ENCODE peak calls at places on chromosomes 13 and 19, in ten cellular contexts. One of them, this sample, is unnamed.

GRCh38 chr13:109764474-109765292 is 21.7 kb downstream of the IRS2 start:
- DNase-seq in NCI-H146: no peak
- DNase-seq in activated T-cell treated with anti-CD3 and anti-CD28 coated beads for 1 hour: no peak
- DNase-seq in activated CD4-positive, alpha-beta memory T cell treated with anti-CD3 and anti-CD28 coated beads, Interleukin-2, amount 10 ng/mL, durations not matched to agents 7 days and 5 days: peak
- DNase-seq in lung: no peak
- DNase-seq in iPS DF 6.9: no peak
- DNase-seq in uterus: no peak
- DNase-seq in activated T-helper 2 cell treated with anti-CD3 and anti-CD28 coated beads, Interferon-gamma antibody, Interleukin-2, Interleukin-4, amounts not matched to agents 10 μg/mL and 5 μg/mL and 100 μg/mL, durations not matched to agents 14 hours and 24 hours and 36 hours: no peak
- DNase-seq in nucleus accumbens: no peak
- DNase-seq in fibroblast of lung: no peak
- DNase-seq in this sample: no peak

GRCh38 chr13:113846639-113847318 is 17.1 kb downstream of the GAS6 start:
- DNase-seq in NCI-H146: no peak
- DNase-seq in activated T-cell treated with anti-CD3 and anti-CD28 coated beads for 1 hour: no peak
- DNase-seq in activated CD4-positive, alpha-beta memory T cell treated with anti-CD3 and anti-CD28 coated beads, Interleukin-2, amount 10 ng/mL, durations not matched to agents 7 days and 5 days: peak
- DNase-seq in lung: no peak
- DNase-seq in iPS DF 6.9: no peak
- DNase-seq in uterus: peak
- DNase-seq in activated T-helper 2 cell treated with anti-CD3 and anti-CD28 coated beads, Interferon-gamma antibody, Interleukin-2, Interleukin-4, amounts not matched to agents 10 μg/mL and 5 μg/mL and 100 μg/mL, durations not matched to agents 14 hours and 24 hours and 36 hours: no peak
- DNase-seq in nucleus accumbens: no peak
- DNase-seq in fibroblast of lung: no peak
- DNase-seq in this sample: no peak

GRCh38 chr13:107977175-107977574 is 238.2 kb downstream of the LIG4 start:
- DNase-seq in NCI-H146: no peak
- DNase-seq in activated T-cell treated with anti-CD3 and anti-CD28 coated beads for 1 hour: no peak
- DNase-seq in activated CD4-positive, alpha-beta memory T cell treated with anti-CD3 and anti-CD28 coated beads, Interleukin-2, amount 10 ng/mL, durations not matched to agents 7 days and 5 days: no peak
- DNase-seq in lung: no peak
- DNase-seq in iPS DF 6.9: no peak
- DNase-seq in uterus: no peak
- DNase-seq in activated T-helper 2 cell treated with anti-CD3 and anti-CD28 coated beads, Interferon-gamma antibody, Interleukin-2, Interleukin-4, amounts not matched to agents 10 μg/mL and 5 μg/mL and 100 μg/mL, durations not matched to agents 14 hours and 24 hours and 36 hours: no peak
- DNase-seq in nucleus accumbens: no peak
- DNase-seq in fibroblast of lung: no peak
- DNase-seq in this sample: no peak

GRCh38 chr13:87570669-87571068 is 100.5 kb upstream of the SLITRK5 start:
- DNase-seq in NCI-H146: no peak
- DNase-seq in activated T-cell treated with anti-CD3 and anti-CD28 coated beads for 1 hour: no peak
- DNase-seq in activated CD4-positive, alpha-beta memory T cell treated with anti-CD3 and anti-CD28 coated beads, Interleukin-2, amount 10 ng/mL, durations not matched to agents 7 days and 5 days: no peak
- DNase-seq in lung: no peak
- DNase-seq in iPS DF 6.9: no peak
- DNase-seq in uterus: no peak
- DNase-seq in activated T-helper 2 cell treated with anti-CD3 and anti-CD28 coated beads, Interferon-gamma antibody, Interleukin-2, Interleukin-4, amounts not matched to agents 10 μg/mL and 5 μg/mL and 100 μg/mL, durations not matched to agents 14 hours and 24 hours and 36 hours: no peak
- DNase-seq in nucleus accumbens: no peak
- DNase-seq in fibroblast of lung: no peak
- DNase-seq in this sample: no peak

GRCh38 chr19:48635966-48636858 is 967 bp downstream of the DBP start:
- DNase-seq in NCI-H146: peak
- DNase-seq in activated T-cell treated with anti-CD3 and anti-CD28 coated beads for 1 hour: no peak
- DNase-seq in activated CD4-positive, alpha-beta memory T cell treated with anti-CD3 and anti-CD28 coated beads, Interleukin-2, amount 10 ng/mL, durations not matched to agents 7 days and 5 days: peak
- DNase-seq in lung: no peak
- DNase-seq in iPS DF 6.9: no peak
- DNase-seq in uterus: peak
- DNase-seq in activated T-helper 2 cell treated with anti-CD3 and anti-CD28 coated beads, Interferon-gamma antibody, Interleukin-2, Interleukin-4, amounts not matched to agents 10 μg/mL and 5 μg/mL and 100 μg/mL, durations not matched to agents 14 hours and 24 hours and 36 hours: no peak
- DNase-seq in nucleus accumbens: no peak
- DNase-seq in fibroblast of lung: no peak
- DNase-seq in this sample: no peak

GRCh38 chr13:24671367-24672117 is 8.7 kb upstream of the ATP12A start:
- DNase-seq in NCI-H146: peak
- DNase-seq in activated T-cell treated with anti-CD3 and anti-CD28 coated beads for 1 hour: no peak
- DNase-seq in activated CD4-positive, alpha-beta memory T cell treated with anti-CD3 and anti-CD28 coated beads, Interleukin-2, amount 10 ng/mL, durations not matched to agents 7 days and 5 days: no peak
- DNase-seq in lung: peak
- DNase-seq in iPS DF 6.9: peak
- DNase-seq in uterus: peak
- DNase-seq in activated T-helper 2 cell treated with anti-CD3 and anti-CD28 coated beads, Interferon-gamma antibody, Interleukin-2, Interleukin-4, amounts not matched to agents 10 μg/mL and 5 μg/mL and 100 μg/mL, durations not matched to agents 14 hours and 24 hours and 36 hours: no peak
- DNase-seq in nucleus accumbens: no peak
- DNase-seq in fibroblast of lung: peak
- DNase-seq in this sample: no peak

GRCh38 chr13:27264181-27264580 is 6.4 kb upstream of the RASL11A start:
- DNase-seq in NCI-H146: peak
- DNase-seq in activated T-cell treated with anti-CD3 and anti-CD28 coated beads for 1 hour: no peak
- DNase-seq in activated CD4-positive, alpha-beta memory T cell treated with anti-CD3 and anti-CD28 coated beads, Interleukin-2, amount 10 ng/mL, durations not matched to agents 7 days and 5 days: no peak
- DNase-seq in lung: no peak
- DNase-seq in iPS DF 6.9: no peak
- DNase-seq in uterus: no peak
- DNase-seq in activated T-helper 2 cell treated with anti-CD3 and anti-CD28 coated beads, Interferon-gamma antibody, Interleukin-2, Interleukin-4, amounts not matched to agents 10 μg/mL and 5 μg/mL and 100 μg/mL, durations not matched to agents 14 hours and 24 hours and 36 hours: no peak
- DNase-seq in nucleus accumbens: no peak
- DNase-seq in fibroblast of lung: peak
- DNase-seq in this sample: no peak

GRCh38 chr19:5593245-5593962 is 25.7 kb upstream of the TINCR start:
- DNase-seq in NCI-H146: no peak
- DNase-seq in activated T-cell treated with anti-CD3 and anti-CD28 coated beads for 1 hour: no peak
- DNase-seq in activated CD4-positive, alpha-beta memory T cell treated with anti-CD3 and anti-CD28 coated beads, Interleukin-2, amount 10 ng/mL, durations not matched to agents 7 days and 5 days: no peak
- DNase-seq in lung: no peak
- DNase-seq in iPS DF 6.9: no peak
- DNase-seq in uterus: no peak
- DNase-seq in activated T-helper 2 cell treated with anti-CD3 and anti-CD28 coated beads, Interferon-gamma antibody, Interleukin-2, Interleukin-4, amounts not matched to agents 10 μg/mL and 5 μg/mL and 100 μg/mL, durations not matched to agents 14 hours and 24 hours and 36 hours: no peak
- DNase-seq in nucleus accumbens: no peak
- DNase-seq in fibroblast of lung: no peak
- DNase-seq in this sample: no peak

GRCh38 chr19:48413879-48414623 is 20.6 kb downstream of the GRIN2D start:
- DNase-seq in NCI-H146: no peak
- DNase-seq in activated T-cell treated with anti-CD3 and anti-CD28 coated beads for 1 hour: no peak
- DNase-seq in activated CD4-positive, alpha-beta memory T cell treated with anti-CD3 and anti-CD28 coated beads, Interleukin-2, amount 10 ng/mL, durations not matched to agents 7 days and 5 days: no peak
- DNase-seq in lung: no peak
- DNase-seq in iPS DF 6.9: no peak
- DNase-seq in uterus: no peak
- DNase-seq in activated T-helper 2 cell treated with anti-CD3 and anti-CD28 coated beads, Interferon-gamma antibody, Interleukin-2, Interleukin-4, amounts not matched to agents 10 μg/mL and 5 μg/mL and 100 μg/mL, durations not matched to agents 14 hours and 24 hours and 36 hours: no peak
- DNase-seq in nucleus accumbens: no peak
- DNase-seq in fibroblast of lung: no peak
- DNase-seq in this sample: no peak

GRCh38 chr19:20928371-20928770 is 5.3 kb downstream of the ZNF85 start:
- DNase-seq in NCI-H146: no peak
- DNase-seq in activated T-cell treated with anti-CD3 and anti-CD28 coated beads for 1 hour: no peak
- DNase-seq in activated CD4-positive, alpha-beta memory T cell treated with anti-CD3 and anti-CD28 coated beads, Interleukin-2, amount 10 ng/mL, durations not matched to agents 7 days and 5 days: no peak
- DNase-seq in lung: no peak
- DNase-seq in iPS DF 6.9: no peak
- DNase-seq in uterus: no peak
- DNase-seq in activated T-helper 2 cell treated with anti-CD3 and anti-CD28 coated beads, Interferon-gamma antibody, Interleukin-2, Interleukin-4, amounts not matched to agents 10 μg/mL and 5 μg/mL and 100 μg/mL, durations not matched to agents 14 hours and 24 hours and 36 hours: no peak
- DNase-seq in nucleus accumbens: no peak
- DNase-seq in fibroblast of lung: peak
- DNase-seq in this sample: peak

GRCh38 chr13:106623799-106624198 is 55.9 kb upstream of the ARGLU1 start:
- DNase-seq in NCI-H146: no peak
- DNase-seq in activated T-cell treated with anti-CD3 and anti-CD28 coated beads for 1 hour: no peak
- DNase-seq in activated CD4-positive, alpha-beta memory T cell treated with anti-CD3 and anti-CD28 coated beads, Interleukin-2, amount 10 ng/mL, durations not matched to agents 7 days and 5 days: no peak
- DNase-seq in lung: no peak
- DNase-seq in iPS DF 6.9: no peak
- DNase-seq in uterus: no peak
- DNase-seq in activated T-helper 2 cell treated with anti-CD3 and anti-CD28 coated beads, Interferon-gamma antibody, Interleukin-2, Interleukin-4, amounts not matched to agents 10 μg/mL and 5 μg/mL and 100 μg/mL, durations not matched to agents 14 hours and 24 hours and 36 hours: no peak
- DNase-seq in nucleus accumbens: no peak
- DNase-seq in fibroblast of lung: no peak
- DNase-seq in this sample: no peak

GRCh38 chr19:23565256-23565655 is 121.8 kb downstream of the ZNF675 start:
- DNase-seq in NCI-H146: no peak
- DNase-seq in activated T-cell treated with anti-CD3 and anti-CD28 coated beads for 1 hour: no peak
- DNase-seq in activated CD4-positive, alpha-beta memory T cell treated with anti-CD3 and anti-CD28 coated beads, Interleukin-2, amount 10 ng/mL, durations not matched to agents 7 days and 5 days: no peak
- DNase-seq in lung: no peak
- DNase-seq in iPS DF 6.9: no peak
- DNase-seq in uterus: no peak
- DNase-seq in activated T-helper 2 cell treated with anti-CD3 and anti-CD28 coated beads, Interferon-gamma antibody, Interleukin-2, Interleukin-4, amounts not matched to agents 10 μg/mL and 5 μg/mL and 100 μg/mL, durations not matched to agents 14 hours and 24 hours and 36 hours: no peak
- DNase-seq in nucleus accumbens: no peak
- DNase-seq in fibroblast of lung: no peak
- DNase-seq in this sample: no peak

GRCh38 chr13:25943666-25944065 is 108.2 kb downstream of the SHISA2 start:
- DNase-seq in NCI-H146: no peak
- DNase-seq in activated T-cell treated with anti-CD3 and anti-CD28 coated beads for 1 hour: no peak
- DNase-seq in activated CD4-positive, alpha-beta memory T cell treated with anti-CD3 and anti-CD28 coated beads, Interleukin-2, amount 10 ng/mL, durations not matched to agents 7 days and 5 days: no peak
- DNase-seq in lung: no peak
- DNase-seq in iPS DF 6.9: no peak
- DNase-seq in uterus: no peak
- DNase-seq in activated T-helper 2 cell treated with anti-CD3 and anti-CD28 coated beads, Interferon-gamma antibody, Interleukin-2, Interleukin-4, amounts not matched to agents 10 μg/mL and 5 μg/mL and 100 μg/mL, durations not matched to agents 14 hours and 24 hours and 36 hours: no peak
- DNase-seq in nucleus accumbens: no peak
- DNase-seq in fibroblast of lung: peak
- DNase-seq in this sample: peak

GRCh38 chr13:112435973-112436372 is 59.8 kb downstream of the SPACA7 start:
- DNase-seq in NCI-H146: no peak
- DNase-seq in activated T-cell treated with anti-CD3 and anti-CD28 coated beads for 1 hour: no peak
- DNase-seq in activated CD4-positive, alpha-beta memory T cell treated with anti-CD3 and anti-CD28 coated beads, Interleukin-2, amount 10 ng/mL, durations not matched to agents 7 days and 5 days: no peak
- DNase-seq in lung: no peak
- DNase-seq in iPS DF 6.9: no peak
- DNase-seq in uterus: no peak
- DNase-seq in activated T-helper 2 cell treated with anti-CD3 and anti-CD28 coated beads, Interferon-gamma antibody, Interleukin-2, Interleukin-4, amounts not matched to agents 10 μg/mL and 5 μg/mL and 100 μg/mL, durations not matched to agents 14 hours and 24 hours and 36 hours: no peak
- DNase-seq in nucleus accumbens: no peak
- DNase-seq in fibroblast of lung: no peak
- DNase-seq in this sample: peak

GRCh38 chr19:18975864-18976263 is 34.8 kb upstream of the HOMER3 start:
- DNase-seq in NCI-H146: no peak
- DNase-seq in activated T-cell treated with anti-CD3 and anti-CD28 coated beads for 1 hour: no peak
- DNase-seq in activated CD4-positive, alpha-beta memory T cell treated with anti-CD3 and anti-CD28 coated beads, Interleukin-2, amount 10 ng/mL, durations not matched to agents 7 days and 5 days: no peak
- DNase-seq in lung: no peak
- DNase-seq in iPS DF 6.9: no peak
- DNase-seq in uterus: no peak
- DNase-seq in activated T-helper 2 cell treated with anti-CD3 and anti-CD28 coated beads, Interferon-gamma antibody, Interleukin-2, Interleukin-4, amounts not matched to agents 10 μg/mL and 5 μg/mL and 100 μg/mL, durations not matched to agents 14 hours and 24 hours and 36 hours: no peak
- DNase-seq in nucleus accumbens: no peak
- DNase-seq in fibroblast of lung: no peak
- DNase-seq in this sample: no peak

GRCh38 chr13:48656621-48657020 is 2.9 kb downstream of the CYSLTR2 start:
- DNase-seq in NCI-H146: no peak
- DNase-seq in activated T-cell treated with anti-CD3 and anti-CD28 coated beads for 1 hour: no peak
- DNase-seq in activated CD4-positive, alpha-beta memory T cell treated with anti-CD3 and anti-CD28 coated beads, Interleukin-2, amount 10 ng/mL, durations not matched to agents 7 days and 5 days: no peak
- DNase-seq in lung: no peak
- DNase-seq in iPS DF 6.9: no peak
- DNase-seq in uterus: no peak
- DNase-seq in activated T-helper 2 cell treated with anti-CD3 and anti-CD28 coated beads, Interferon-gamma antibody, Interleukin-2, Interleukin-4, amounts not matched to agents 10 μg/mL and 5 μg/mL and 100 μg/mL, durations not matched to agents 14 hours and 24 hours and 36 hours: no peak
- DNase-seq in nucleus accumbens: no peak
- DNase-seq in fibroblast of lung: no peak
- DNase-seq in this sample: no peak

GRCh38 chr19:40785526-40785925 is 7.5 kb downstream of the RAB4B start:
- DNase-seq in NCI-H146: no peak
- DNase-seq in activated T-cell treated with anti-CD3 and anti-CD28 coated beads for 1 hour: no peak
- DNase-seq in activated CD4-positive, alpha-beta memory T cell treated with anti-CD3 and anti-CD28 coated beads, Interleukin-2, amount 10 ng/mL, durations not matched to agents 7 days and 5 days: no peak
- DNase-seq in lung: no peak
- DNase-seq in iPS DF 6.9: no peak
- DNase-seq in uterus: no peak
- DNase-seq in activated T-helper 2 cell treated with anti-CD3 and anti-CD28 coated beads, Interferon-gamma antibody, Interleukin-2, Interleukin-4, amounts not matched to agents 10 μg/mL and 5 μg/mL and 100 μg/mL, durations not matched to agents 14 hours and 24 hours and 36 hours: no peak
- DNase-seq in nucleus accumbens: no peak
- DNase-seq in fibroblast of lung: no peak
- DNase-seq in this sample: no peak

GRCh38 chr13:91358384-91358776 is 10.9 kb downstream of the MIR17HG start:
- DNase-seq in NCI-H146: no peak
- DNase-seq in activated T-cell treated with anti-CD3 and anti-CD28 coated beads for 1 hour: no peak
- DNase-seq in activated CD4-positive, alpha-beta memory T cell treated with anti-CD3 and anti-CD28 coated beads, Interleukin-2, amount 10 ng/mL, durations not matched to agents 7 days and 5 days: no peak
- DNase-seq in lung: no peak
- DNase-seq in iPS DF 6.9: no peak
- DNase-seq in uterus: no peak
- DNase-seq in activated T-helper 2 cell treated with anti-CD3 and anti-CD28 coated beads, Interferon-gamma antibody, Interleukin-2, Interleukin-4, amounts not matched to agents 10 μg/mL and 5 μg/mL and 100 μg/mL, durations not matched to agents 14 hours and 24 hours and 36 hours: no peak
- DNase-seq in nucleus accumbens: no peak
- DNase-seq in fibroblast of lung: no peak
- DNase-seq in this sample: no peak

GRCh38 chr13:18943721-18944391 is 237.8 kb downstream of the TUBA3C start:
- DNase-seq in NCI-H146: no peak
- DNase-seq in activated T-cell treated with anti-CD3 and anti-CD28 coated beads for 1 hour: no peak
- DNase-seq in activated CD4-positive, alpha-beta memory T cell treated with anti-CD3 and anti-CD28 coated beads, Interleukin-2, amount 10 ng/mL, durations not matched to agents 7 days and 5 days: no peak
- DNase-seq in lung: no peak
- DNase-seq in iPS DF 6.9: no peak
- DNase-seq in uterus: no peak
- DNase-seq in activated T-helper 2 cell treated with anti-CD3 and anti-CD28 coated beads, Interferon-gamma antibody, Interleukin-2, Interleukin-4, amounts not matched to agents 10 μg/mL and 5 μg/mL and 100 μg/mL, durations not matched to agents 14 hours and 24 hours and 36 hours: no peak
- DNase-seq in nucleus accumbens: no peak
- DNase-seq in fibroblast of lung: no peak
- DNase-seq in this sample: peak

GRCh38 chr13:32060319-32060924 is 28.8 kb downstream of the FRY start:
- DNase-seq in NCI-H146: peak
- DNase-seq in activated T-cell treated with anti-CD3 and anti-CD28 coated beads for 1 hour: no peak
- DNase-seq in activated CD4-positive, alpha-beta memory T cell treated with anti-CD3 and anti-CD28 coated beads, Interleukin-2, amount 10 ng/mL, durations not matched to agents 7 days and 5 days: no peak
- DNase-seq in lung: no peak
- DNase-seq in iPS DF 6.9: no peak
- DNase-seq in uterus: no peak
- DNase-seq in activated T-helper 2 cell treated with anti-CD3 and anti-CD28 coated beads, Interferon-gamma antibody, Interleukin-2, Interleukin-4, amounts not matched to agents 10 μg/mL and 5 μg/mL and 100 μg/mL, durations not matched to agents 14 hours and 24 hours and 36 hours: no peak
- DNase-seq in nucleus accumbens: no peak
- DNase-seq in fibroblast of lung: peak
- DNase-seq in this sample: no peak

GRCh38 chr19:9321338-9321737 is 2.6 kb upstream of the ZNF559 start:
- DNase-seq in NCI-H146: no peak
- DNase-seq in activated T-cell treated with anti-CD3 and anti-CD28 coated beads for 1 hour: no peak
- DNase-seq in activated CD4-positive, alpha-beta memory T cell treated with anti-CD3 and anti-CD28 coated beads, Interleukin-2, amount 10 ng/mL, durations not matched to agents 7 days and 5 days: no peak
- DNase-seq in lung: no peak
- DNase-seq in iPS DF 6.9: no peak
- DNase-seq in uterus: no peak
- DNase-seq in activated T-helper 2 cell treated with anti-CD3 and anti-CD28 coated beads, Interferon-gamma antibody, Interleukin-2, Interleukin-4, amounts not matched to agents 10 μg/mL and 5 μg/mL and 100 μg/mL, durations not matched to agents 14 hours and 24 hours and 36 hours: no peak
- DNase-seq in nucleus accumbens: no peak
- DNase-seq in fibroblast of lung: no peak
- DNase-seq in this sample: no peak

GRCh38 chr13:106183410-106184128 is 351.9 kb downstream of the EFNB2 start:
- DNase-seq in NCI-H146: no peak
- DNase-seq in activated T-cell treated with anti-CD3 and anti-CD28 coated beads for 1 hour: no peak
- DNase-seq in activated CD4-positive, alpha-beta memory T cell treated with anti-CD3 and anti-CD28 coated beads, Interleukin-2, amount 10 ng/mL, durations not matched to agents 7 days and 5 days: no peak
- DNase-seq in lung: no peak
- DNase-seq in iPS DF 6.9: no peak
- DNase-seq in uterus: no peak
- DNase-seq in activated T-helper 2 cell treated with anti-CD3 and anti-CD28 coated beads, Interferon-gamma antibody, Interleukin-2, Interleukin-4, amounts not matched to agents 10 μg/mL and 5 μg/mL and 100 μg/mL, durations not matched to agents 14 hours and 24 hours and 36 hours: no peak
- DNase-seq in nucleus accumbens: no peak
- DNase-seq in fibroblast of lung: no peak
- DNase-seq in this sample: no peak

GRCh38 chr19:10270616-10271394 is at the start of gene ICAM1:
- DNase-seq in NCI-H146: peak
- DNase-seq in activated T-cell treated with anti-CD3 and anti-CD28 coated beads for 1 hour: peak
- DNase-seq in activated CD4-positive, alpha-beta memory T cell treated with anti-CD3 and anti-CD28 coated beads, Interleukin-2, amount 10 ng/mL, durations not matched to agents 7 days and 5 days: peak
- DNase-seq in lung: peak
- DNase-seq in iPS DF 6.9: no peak
- DNase-seq in uterus: peak
- DNase-seq in activated T-helper 2 cell treated with anti-CD3 and anti-CD28 coated beads, Interferon-gamma antibody, Interleukin-2, Interleukin-4, amounts not matched to agents 10 μg/mL and 5 μg/mL and 100 μg/mL, durations not matched to agents 14 hours and 24 hours and 36 hours: peak
- DNase-seq in nucleus accumbens: no peak
- DNase-seq in fibroblast of lung: peak
- DNase-seq in this sample: peak

GRCh38 chr19:40534148-40534547 is 42.5 kb upstream of the SHKBP1 start:
- DNase-seq in NCI-H146: no peak
- DNase-seq in activated T-cell treated with anti-CD3 and anti-CD28 coated beads for 1 hour: no peak
- DNase-seq in activated CD4-positive, alpha-beta memory T cell treated with anti-CD3 and anti-CD28 coated beads, Interleukin-2, amount 10 ng/mL, durations not matched to agents 7 days and 5 days: no peak
- DNase-seq in lung: no peak
- DNase-seq in iPS DF 6.9: no peak
- DNase-seq in uterus: no peak
- DNase-seq in activated T-helper 2 cell treated with anti-CD3 and anti-CD28 coated beads, Interferon-gamma antibody, Interleukin-2, Interleukin-4, amounts not matched to agents 10 μg/mL and 5 μg/mL and 100 μg/mL, durations not matched to agents 14 hours and 24 hours and 36 hours: no peak
- DNase-seq in nucleus accumbens: no peak
- DNase-seq in fibroblast of lung: no peak
- DNase-seq in this sample: no peak

GRCh38 chr13:38606697-38607096 is 80.2 kb upstream of the FREM2 start:
- DNase-seq in NCI-H146: no peak
- DNase-seq in activated T-cell treated with anti-CD3 and anti-CD28 coated beads for 1 hour: no peak
- DNase-seq in activated CD4-positive, alpha-beta memory T cell treated with anti-CD3 and anti-CD28 coated beads, Interleukin-2, amount 10 ng/mL, durations not matched to agents 7 days and 5 days: no peak
- DNase-seq in lung: no peak
- DNase-seq in iPS DF 6.9: no peak
- DNase-seq in uterus: no peak
- DNase-seq in activated T-helper 2 cell treated with anti-CD3 and anti-CD28 coated beads, Interferon-gamma antibody, Interleukin-2, Interleukin-4, amounts not matched to agents 10 μg/mL and 5 μg/mL and 100 μg/mL, durations not matched to agents 14 hours and 24 hours and 36 hours: no peak
- DNase-seq in nucleus accumbens: no peak
- DNase-seq in fibroblast of lung: no peak
- DNase-seq in this sample: no peak

GRCh38 chr13:101271681-101272245 is 144.5 kb downstream of the NALCN start:
- DNase-seq in NCI-H146: no peak
- DNase-seq in activated T-cell treated with anti-CD3 and anti-CD28 coated beads for 1 hour: no peak
- DNase-seq in activated CD4-positive, alpha-beta memory T cell treated with anti-CD3 and anti-CD28 coated beads, Interleukin-2, amount 10 ng/mL, durations not matched to agents 7 days and 5 days: no peak
- DNase-seq in lung: no peak
- DNase-seq in iPS DF 6.9: no peak
- DNase-seq in uterus: no peak
- DNase-seq in activated T-helper 2 cell treated with anti-CD3 and anti-CD28 coated beads, Interferon-gamma antibody, Interleukin-2, Interleukin-4, amounts not matched to agents 10 μg/mL and 5 μg/mL and 100 μg/mL, durations not matched to agents 14 hours and 24 hours and 36 hours: no peak
- DNase-seq in nucleus accumbens: no peak
- DNase-seq in fibroblast of lung: no peak
- DNase-seq in this sample: no peak

GRCh38 chr19:15584541-15585115 is 30.4 kb upstream of the CYP4F8 start:
- DNase-seq in NCI-H146: peak
- DNase-seq in activated T-cell treated with anti-CD3 and anti-CD28 coated beads for 1 hour: peak
- DNase-seq in activated CD4-positive, alpha-beta memory T cell treated with anti-CD3 and anti-CD28 coated beads, Interleukin-2, amount 10 ng/mL, durations not matched to agents 7 days and 5 days: peak
- DNase-seq in lung: peak
- DNase-seq in iPS DF 6.9: peak
- DNase-seq in uterus: peak
- DNase-seq in activated T-helper 2 cell treated with anti-CD3 and anti-CD28 coated beads, Interferon-gamma antibody, Interleukin-2, Interleukin-4, amounts not matched to agents 10 μg/mL and 5 μg/mL and 100 μg/mL, durations not matched to agents 14 hours and 24 hours and 36 hours: peak
- DNase-seq in nucleus accumbens: peak
- DNase-seq in fibroblast of lung: peak
- DNase-seq in this sample: peak

GRCh38 chr19:53908106-53908932 is 759 bp upstream of the CACNG7 start:
- DNase-seq in NCI-H146: peak
- DNase-seq in activated T-cell treated with anti-CD3 and anti-CD28 coated beads for 1 hour: peak
- DNase-seq in activated CD4-positive, alpha-beta memory T cell treated with anti-CD3 and anti-CD28 coated beads, Interleukin-2, amount 10 ng/mL, durations not matched to agents 7 days and 5 days: peak
- DNase-seq in lung: no peak
- DNase-seq in iPS DF 6.9: no peak
- DNase-seq in uterus: peak
- DNase-seq in activated T-helper 2 cell treated with anti-CD3 and anti-CD28 coated beads, Interferon-gamma antibody, Interleukin-2, Interleukin-4, amounts not matched to agents 10 μg/mL and 5 μg/mL and 100 μg/mL, durations not matched to agents 14 hours and 24 hours and 36 hours: peak
- DNase-seq in nucleus accumbens: peak
- DNase-seq in fibroblast of lung: peak
- DNase-seq in this sample: no peak

This sample was measured in osteocyte.